ENCODE peak calls at places on chromosome 11, in four cellular contexts. One of them, this sample, is unnamed.

GRCh38 chr11:119316729-119317591 is at the start of gene MCAM:
- DNase-seq in stomach: no peak
- DNase-seq in glutamatergic neuron: peak
- DNase-seq in hepatocyte: peak
- DNase-seq in this sample: peak

GRCh38 chr11:35029979-35030378 is 109.0 kb upstream of the CD44 start:
- DNase-seq in stomach: no peak
- DNase-seq in glutamatergic neuron: no peak
- DNase-seq in hepatocyte: no peak
- DNase-seq in this sample: no peak

GRCh38 chr11:86916330-86916729 is 38.9 kb downstream of the FZD4 start:
- DNase-seq in stomach: no peak
- DNase-seq in glutamatergic neuron: no peak
- DNase-seq in hepatocyte: no peak
- DNase-seq in this sample: no peak

GRCh38 chr11:16289541-16289940 is 66.8 kb downstream of the SOX6 start:
- DNase-seq in stomach: no peak
- DNase-seq in glutamatergic neuron: no peak
- DNase-seq in hepatocyte: no peak
- DNase-seq in this sample: no peak

GRCh38 chr11:93842461-93842860 is 8.0 kb downstream of the VSTM5 start:
- DNase-seq in stomach: peak
- DNase-seq in glutamatergic neuron: no peak
- DNase-seq in hepatocyte: no peak
- DNase-seq in this sample: no peak

GRCh38 chr11:126210871-126211235 is 597 bp downstream of the RPUSD4 start:
- DNase-seq in stomach: no peak
- DNase-seq in glutamatergic neuron: no peak
- DNase-seq in hepatocyte: no peak
- DNase-seq in this sample: peak

GRCh38 chr11:73281201-73281741 is 9.1 kb downstream of the P2RY6 start:
- DNase-seq in stomach: no peak
- DNase-seq in glutamatergic neuron: no peak
- DNase-seq in hepatocyte: no peak
- DNase-seq in this sample: no peak

GRCh38 chr11:65414776-65415498 is 7.7 kb upstream of the NEAT1 start:
- DNase-seq in stomach: no peak
- DNase-seq in glutamatergic neuron: no peak
- DNase-seq in hepatocyte: no peak
- DNase-seq in this sample: no peak

GRCh38 chr11:27312110-27312509 is 50.9 kb downstream of the CCDC34 start:
- DNase-seq in stomach: no peak
- DNase-seq in glutamatergic neuron: no peak
- DNase-seq in hepatocyte: no peak
- DNase-seq in this sample: no peak

GRCh38 chr11:235180-235997 is 753 bp downstream of the SIRT3 start:
- DNase-seq in stomach: no peak
- DNase-seq in glutamatergic neuron: no peak
- DNase-seq in hepatocyte: no peak
- DNase-seq in this sample: no peak

GRCh38 chr11:72430743-72431570 is 3.4 kb downstream of the CLPB start:
- DNase-seq in stomach: peak
- DNase-seq in glutamatergic neuron: peak
- DNase-seq in hepatocyte: peak
- DNase-seq in this sample: peak

GRCh38 chr11:69447786-69448185 is 33.7 kb upstream of the LINC01488 start:
- DNase-seq in stomach: peak
- DNase-seq in glutamatergic neuron: no peak
- DNase-seq in hepatocyte: no peak
- DNase-seq in this sample: no peak

GRCh38 chr11:103650330-103650729 is 386.1 kb upstream of the DDI1 start:
- DNase-seq in stomach: no peak
- DNase-seq in glutamatergic neuron: no peak
- DNase-seq in hepatocyte: no peak
- DNase-seq in this sample: no peak

GRCh38 chr11:106271686-106272085 is 194.2 kb downstream of the AASDHPPT start:
- DNase-seq in stomach: no peak
- DNase-seq in glutamatergic neuron: no peak
- DNase-seq in hepatocyte: no peak
- DNase-seq in this sample: no peak

GRCh38 chr11:82872377-82873150 is 27.7 kb downstream of the PRCP start:
- DNase-seq in stomach: no peak
- DNase-seq in glutamatergic neuron: no peak
- DNase-seq in hepatocyte: no peak
- DNase-seq in this sample: no peak

GRCh38 chr11:112113539-112114457 is 27.1 kb downstream of the SDHD start:
- DNase-seq in stomach: no peak
- DNase-seq in glutamatergic neuron: no peak
- DNase-seq in hepatocyte: peak
- DNase-seq in this sample: peak

GRCh38 chr11:125082611-125083311 is 19.7 kb downstream of the SLC37A2 start:
- DNase-seq in stomach: no peak
- DNase-seq in glutamatergic neuron: no peak
- DNase-seq in hepatocyte: peak
- DNase-seq in this sample: no peak

GRCh38 chr11:68256331-68256741 is 15.4 kb downstream of the C11orf24 start:
- DNase-seq in stomach: no peak
- DNase-seq in glutamatergic neuron: no peak
- DNase-seq in hepatocyte: no peak
- DNase-seq in this sample: peak

GRCh38 chr11:61356701-61357100 is 5.0 kb downstream of the CYB561A3 start:
- DNase-seq in stomach: no peak
- DNase-seq in glutamatergic neuron: no peak
- DNase-seq in hepatocyte: no peak
- DNase-seq in this sample: no peak

GRCh38 chr11:1298695-1299492 is 10.5 kb downstream of the TOLLIP start:
- DNase-seq in stomach: peak
- DNase-seq in glutamatergic neuron: peak
- DNase-seq in hepatocyte: peak
- DNase-seq in this sample: peak

GRCh38 chr11:32259641-32260081 is 168.8 kb downstream of the RCN1 start:
- DNase-seq in stomach: no peak
- DNase-seq in glutamatergic neuron: no peak
- DNase-seq in hepatocyte: peak
- DNase-seq in this sample: no peak

GRCh38 chr11:67095214-67095507 is 23.9 kb upstream of the KDM2A start:
- DNase-seq in stomach: no peak
- DNase-seq in glutamatergic neuron: no peak
- DNase-seq in hepatocyte: no peak
- DNase-seq in this sample: no peak
- TF ChIP-seq CTCF in stomach: no peak
- TF ChIP-seq CTCF in glutamatergic neuron: peak
- TF ChIP-seq CTCF in hepatocyte: no peak
- TF ChIP-seq CTCF in this sample: no peak

GRCh38 chr11:95339554-95339953 is 108.6 kb upstream of the SESN3 start:
- DNase-seq in stomach: no peak
- DNase-seq in glutamatergic neuron: no peak
- DNase-seq in hepatocyte: no peak
- DNase-seq in this sample: no peak
- TF ChIP-seq CTCF in stomach: no peak
- TF ChIP-seq CTCF in glutamatergic neuron: no peak
- TF ChIP-seq CTCF in hepatocyte: no peak
- TF ChIP-seq CTCF in this sample: no peak

DNA sequence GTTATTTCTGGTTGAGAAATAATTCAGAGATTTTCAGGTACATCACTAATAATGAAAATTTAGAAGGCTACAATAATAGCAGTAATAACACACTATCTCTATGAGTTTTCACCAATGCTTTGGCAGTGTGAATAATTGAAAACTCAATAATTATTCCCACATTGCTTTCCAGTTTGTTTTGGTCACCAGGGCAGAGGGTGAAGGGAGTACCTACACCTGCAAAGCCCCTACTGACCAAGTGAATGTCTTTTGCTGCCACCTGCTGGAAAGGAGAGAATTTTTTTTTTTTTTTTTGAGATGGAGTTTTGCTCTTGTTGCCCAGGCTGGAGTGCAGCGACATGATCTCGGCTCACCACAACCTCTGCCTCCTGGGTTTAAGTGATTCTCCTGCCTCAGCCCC is 3.2 kb downstream of the NELL1 start:
- DNase-seq in stomach: no peak
- DNase-seq in glutamatergic neuron: no peak
- DNase-seq in hepatocyte: no peak
- DNase-seq in this sample: no peak
- TF ChIP-seq CTCF in stomach: no peak
- TF ChIP-seq CTCF in glutamatergic neuron: peak
- TF ChIP-seq CTCF in hepatocyte: peak
- TF ChIP-seq CTCF in this sample: peak

GRCh38 chr11:64165842-64166635 is at the start of gene MACROD1:
- DNase-seq in stomach: peak
- DNase-seq in glutamatergic neuron: peak
- DNase-seq in hepatocyte: peak
- DNase-seq in this sample: peak
- TF ChIP-seq CTCF in stomach: no peak
- TF ChIP-seq CTCF in glutamatergic neuron: no peak
- TF ChIP-seq CTCF in hepatocyte: no peak
- TF ChIP-seq CTCF in this sample: no peak

DNA sequence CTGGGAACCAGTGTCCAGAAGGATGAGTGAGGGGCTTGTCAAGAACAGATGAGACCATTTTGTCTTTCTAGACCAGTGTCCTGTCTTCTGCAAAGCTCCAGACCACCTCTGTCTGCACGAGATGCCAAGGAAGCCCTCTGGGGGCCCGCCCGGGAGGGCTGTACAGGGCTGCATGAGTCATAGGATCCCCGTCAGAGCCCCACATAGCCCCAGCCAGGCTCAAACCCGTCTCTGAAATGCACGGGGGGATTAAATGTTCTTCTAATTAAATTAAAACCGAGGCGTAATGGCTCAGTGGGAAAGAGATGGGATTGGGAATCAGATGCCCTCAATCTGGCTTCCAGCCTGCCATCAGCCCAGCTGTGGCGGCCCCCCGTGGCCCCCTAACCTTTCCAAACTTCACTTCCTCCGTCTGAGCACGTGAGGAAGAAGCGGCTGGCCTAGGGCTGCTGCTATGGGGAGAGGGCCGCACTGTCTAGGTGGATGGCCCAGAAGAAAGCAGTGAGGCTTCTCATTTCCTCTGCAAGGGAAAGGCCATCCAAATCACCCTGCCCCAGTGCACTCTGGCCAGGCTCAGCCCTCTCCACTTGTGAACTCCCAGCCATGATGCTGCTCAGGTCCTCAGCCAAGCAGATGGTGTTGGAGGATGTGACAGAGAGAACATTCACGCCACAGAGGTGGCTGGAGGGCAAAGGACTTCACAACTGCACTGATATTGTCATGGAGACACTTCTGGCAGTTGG is 32.8 kb downstream of the KCNQ1OT1 start:
- DNase-seq in stomach: peak
- DNase-seq in glutamatergic neuron: no peak
- DNase-seq in hepatocyte: no peak
- DNase-seq in this sample: no peak
- TF ChIP-seq CTCF in stomach: no peak
- TF ChIP-seq CTCF in glutamatergic neuron: no peak
- TF ChIP-seq CTCF in hepatocyte: no peak
- TF ChIP-seq CTCF in this sample: no peak

GRCh38 chr11:117969160-117969991 is 16.8 kb upstream of the IL10RA start:
- DNase-seq in stomach: no peak
- DNase-seq in glutamatergic neuron: no peak
- DNase-seq in hepatocyte: no peak
- DNase-seq in this sample: no peak
- TF ChIP-seq CTCF in stomach: no peak
- TF ChIP-seq CTCF in glutamatergic neuron: no peak
- TF ChIP-seq CTCF in hepatocyte: no peak
- TF ChIP-seq CTCF in this sample: no peak

GRCh38 chr11:10415817-10416392 is 39.2 kb upstream of the AMPD3 start:
- DNase-seq in stomach: no peak
- DNase-seq in glutamatergic neuron: no peak
- DNase-seq in hepatocyte: no peak
- DNase-seq in this sample: no peak
- TF ChIP-seq CTCF in stomach: no peak
- TF ChIP-seq CTCF in glutamatergic neuron: no peak
- TF ChIP-seq CTCF in hepatocyte: no peak
- TF ChIP-seq CTCF in this sample: no peak

GRCh38 chr11:115996808-115997188 is 492.6 kb upstream of the CADM1 start:
- DNase-seq in stomach: no peak
- DNase-seq in glutamatergic neuron: no peak
- DNase-seq in hepatocyte: no peak
- DNase-seq in this sample: no peak
- TF ChIP-seq CTCF in stomach: no peak
- TF ChIP-seq CTCF in glutamatergic neuron: no peak
- TF ChIP-seq CTCF in hepatocyte: no peak
- TF ChIP-seq CTCF in this sample: no peak

GRCh38 chr11:113774174-113774503 is 647 bp upstream of the ZW10 start:
- DNase-seq in stomach: no peak
- DNase-seq in glutamatergic neuron: no peak
- DNase-seq in hepatocyte: no peak
- DNase-seq in this sample: no peak

GRCh38 chr11:113779496-113779895 is at the start of gene CLDN25:
- DNase-seq in stomach: no peak
- DNase-seq in glutamatergic neuron: no peak
- DNase-seq in hepatocyte: no peak
- DNase-seq in this sample: no peak

GRCh38 chr11:113781682-113782081 is 2.1 kb downstream of the CLDN25 start:
- DNase-seq in stomach: no peak
- DNase-seq in glutamatergic neuron: no peak
- DNase-seq in hepatocyte: peak
- DNase-seq in this sample: no peak

GRCh38 chr11:113782134-113782533 is 2.5 kb downstream of the CLDN25 start:
- DNase-seq in stomach: no peak
- DNase-seq in glutamatergic neuron: no peak
- DNase-seq in hepatocyte: no peak
- DNase-seq in this sample: no peak

DNA sequence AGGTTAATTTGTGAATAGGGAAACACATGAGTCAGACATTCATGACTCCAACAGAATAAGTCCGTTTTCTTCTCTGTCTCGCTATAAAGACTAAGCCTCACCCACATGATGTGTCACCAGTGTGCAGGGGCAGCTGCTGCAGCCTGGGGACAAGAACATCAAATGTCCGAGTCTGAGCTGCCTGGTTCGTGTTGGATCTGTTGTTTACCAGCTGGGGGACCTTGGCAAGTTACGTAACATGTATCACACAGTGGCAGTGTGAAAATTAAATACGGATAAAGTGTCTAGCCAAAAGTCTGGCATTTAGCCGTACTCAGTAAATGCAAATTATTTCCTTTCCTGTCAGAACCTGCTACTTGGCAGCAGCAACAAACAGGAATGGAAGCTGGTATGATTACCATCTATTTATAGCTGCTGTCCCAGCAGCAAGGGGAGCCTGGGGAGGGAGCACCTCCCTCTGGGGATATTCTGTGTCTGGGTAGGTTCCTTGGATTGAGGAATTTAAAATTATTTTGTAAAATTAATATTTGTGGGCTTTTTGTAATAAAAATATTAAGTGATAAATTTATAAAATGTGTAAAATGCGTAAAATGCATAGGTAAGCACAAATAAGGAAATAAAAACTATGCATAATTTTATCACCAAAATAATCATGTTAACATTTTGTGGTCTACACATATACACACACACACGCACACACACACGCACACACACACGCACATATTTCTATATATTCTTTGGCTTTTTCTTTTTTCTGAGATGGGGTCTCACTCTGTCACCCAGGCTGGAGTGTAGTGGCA is 1.3 kb upstream of the CLDN25 start:
- DNase-seq in stomach: peak
- DNase-seq in glutamatergic neuron: no peak
- DNase-seq in hepatocyte: peak
- DNase-seq in this sample: no peak
- TF ChIP-seq CTCF in stomach: no peak
- TF ChIP-seq CTCF in glutamatergic neuron: no peak
- TF ChIP-seq CTCF in hepatocyte: no peak
- TF ChIP-seq CTCF in this sample: no peak

This sample was measured in nephron progenitor cell.